ENCODE peak calls at places on chromosomes 13 and 19, in six cellular contexts. V, B, O, C, U and G are unnamed samples.

GRCh38 chr13:112767506-112768471 is 78.0 kb downstream of the ATP11A start:
- DNase-seq in V (no peak), B (no peak), O (no peak), C (peak; percentile 41), U (no peak), G (peak; percentile 72)

GRCh38 chr13:85798999-85799646 is at the start of gene SLITRK6:
- DNase-seq in V (no peak), B (peak; percentile 35), O (no peak), C (no peak), U (peak; percentile 67), G (no peak)

GRCh38 chr13:110712081-110712848 is 1.2 kb upstream of the ING1 start:
- DNase-seq in V (peak; percentile 85), B (peak; percentile 95), O (peak; percentile 91), C (peak; percentile 87), U (peak; percentile 83), G (peak; percentile 73)

GRCh38 chr19:6753178-6754031 is 13.8 kb downstream of the SH2D3A start:
- DNase-seq in V (peak; percentile 68), B (peak; percentile 61), O (peak; percentile 55), C (no peak), U (peak; percentile 68), G (peak; percentile 94)

GRCh38 chr13:48528720-48529119 is 4.2 kb downstream of the RCBTB2 start:
- DNase-seq in V (no peak), B (no peak), O (no peak), C (no peak), U (no peak), G (no peak)

GRCh38 chr19:40576585-40577451 is at the start of gene SHKBP1:
- DNase-seq in V (peak; percentile 88), B (peak; percentile 95), O (peak; percentile 96), C (peak; percentile 91), U (peak; percentile 95), G (peak; percentile 99)

GRCh38 chr19:41967056-41967783 is 8.1 kb upstream of the RABAC1 start:
- DNase-seq in V (no peak), B (no peak), O (no peak), C (no peak), U (no peak), G (no peak)

GRCh38 chr13:113110852-113111315 is 5.3 kb downstream of the F7 start:
- DNase-seq in V (no peak), B (no peak), O (no peak), C (no peak), U (no peak), G (no peak)

GRCh38 chr19:23415561-23416191 is 20.4 kb upstream of the ZNF91 start:
- DNase-seq in V (no peak), B (peak; percentile 90), O (no peak), C (no peak), U (peak; percentile 85), G (no peak)

GRCh38 chr19:15702590-15702930 is 25.3 kb upstream of the OR10H2 start:
- DNase-seq in V (no peak), B (peak; percentile 2), O (no peak), C (no peak), U (peak; percentile 76), G (no peak)

GRCh38 chr19:32318884-32319520 is 26.4 kb upstream of the ZNF507 start:
- DNase-seq in V (no peak), B (peak; percentile 49), O (peak; percentile 45), C (peak; percentile 31), U (peak; percentile 17), G (peak; percentile 22)

GRCh38 chr13:32897296-32897695 is 118.9 kb upstream of the KL start:
- DNase-seq in V (no peak), B (no peak), O (no peak), C (no peak), U (no peak), G (no peak)

GRCh38 chr13:57311009-57311586 is 144.1 kb downstream of the PRR20E start:
- DNase-seq in V (no peak), B (no peak), O (no peak), C (no peak), U (no peak), G (no peak)

GRCh38 chr13:113083022-113083373 is 22.6 kb upstream of the F7 start:
- DNase-seq in V (no peak), B (no peak), O (no peak), C (no peak), U (no peak), G (no peak)

GRCh38 chr19:11014403-11014911 is 53.6 kb downstream of the SMARCA4 start:
- DNase-seq in V (no peak), B (no peak), O (no peak), C (no peak), U (no peak), G (no peak)

GRCh38 chr19:48739400-48739825 is 997 bp downstream of the RASIP1 start:
- DNase-seq in V (no peak), B (no peak), O (no peak), C (no peak), U (no peak), G (no peak)

GRCh38 chr13:75715598-75716523 is 79.7 kb downstream of the LMO7 start:
- DNase-seq in V (no peak), B (no peak), O (no peak), C (no peak), U (no peak), G (no peak)

GRCh38 chr13:48412100-48412556 is 785 bp downstream of the LPAR6 start:
- DNase-seq in V (no peak), B (peak; percentile 38), O (no peak), C (no peak), U (peak; percentile 22), G (no peak)

GRCh38 chr19:2280633-2281264 is 1.2 kb downstream of the PEAK3 start:
- DNase-seq in V (no peak), B (no peak), O (no peak), C (no peak), U (no peak), G (no peak)

GRCh38 chr19:6925801-6926751 is 38.7 kb downstream of the ADGRE1 start:
- DNase-seq in V (no peak), B (no peak), O (no peak), C (no peak), U (peak; percentile 86), G (no peak)

GRCh38 chr13:77697208-77698103 is at the start of gene SLAIN1:
- DNase-seq in V (peak; percentile 71), B (peak; percentile 84), O (peak; percentile 93), C (peak; percentile 97), U (peak; percentile 3), G (peak; percentile 81)

GRCh38 chr13:77740931-77741586 is 43.6 kb downstream of the SLAIN1 start:
- DNase-seq in V (no peak), B (peak; percentile 66), O (peak; percentile 78), C (peak; percentile 91), U (peak; percentile 18), G (no peak)

GRCh38 chr19:18768046-18768771 is 22.9 kb downstream of the COMP start:
- DNase-seq in V (no peak), B (peak; percentile 72), O (no peak), C (no peak), U (no peak), G (no peak)

GRCh38 chr19:46746281-46746965 is at the start of gene STRN4:
- DNase-seq in V (peak; percentile 43), B (peak; percentile 77), O (no peak), C (peak; percentile 44), U (peak; percentile 59), G (peak; percentile 92)

GRCh38 chr19:48964205-48965032 is 690 bp upstream of the FTL start:
- DNase-seq in V (no peak), B (peak; percentile 54), O (no peak), C (peak; percentile 28), U (no peak), G (no peak)

GRCh38 chr13:107586216-107586615 is 629.1 kb downstream of the LIG4 start:
- DNase-seq in V (no peak), B (no peak), O (no peak), C (no peak), U (no peak), G (no peak)

GRCh38 chr19:2239173-2239572 is 2.5 kb downstream of the SF3A2 start:
- DNase-seq in V (no peak), B (no peak), O (no peak), C (no peak), U (no peak), G (no peak)

GRCh38 chr13:111337206-111337605 is 16.8 kb downstream of the TEX29 start:
- DNase-seq in V (no peak), B (no peak), O (no peak), C (no peak), U (peak; percentile 91), G (no peak)

GRCh38 chr13:62960723-62961122 is 1545.1 kb upstream of the PCDH20 start:
- DNase-seq in V (no peak), B (no peak), O (no peak), C (no peak), U (no peak), G (no peak)

GRCh38 chr13:78602561-78603239 is 652 bp downstream of the POU4F1 start:
- DNase-seq in V (no peak), B (peak; percentile 67), O (no peak), C (no peak), U (no peak), G (no peak)

GRCh38 chr19:58559275-58560006 is 1.0 kb upstream of the UBE2M start:
- DNase-seq in V (peak; percentile 75), B (peak; percentile 93), O (peak; percentile 92), C (no peak), U (peak; percentile 94), G (peak; percentile 84)

GRCh38 chr19:38617283-38617763 is 430 bp downstream of the MAP4K1 start:
- DNase-seq in V (no peak), B (no peak), O (no peak), C (no peak), U (no peak), G (no peak)

GRCh38 chr13:72121466-72121865 is 254.5 kb upstream of the DACH1 start:
- DNase-seq in V (no peak), B (no peak), O (no peak), C (no peak), U (no peak), G (no peak)

GRCh38 chr19:2627319-2627829 is 75.1 kb downstream of the GNG7 start:
- DNase-seq in V (no peak), B (no peak), O (peak; percentile 75), C (peak; percentile 70), U (peak; percentile 97), G (no peak)

GRCh38 chr19:53659292-53659691 is 27.5 kb downstream of the DPRX start:
- DNase-seq in V (no peak), B (no peak), O (no peak), C (peak; percentile 47), U (peak; percentile 33), G (no peak)

GRCh38 chr19:15432018-15432494 is 13.3 kb upstream of the AKAP8L start:
- DNase-seq in V (no peak), B (peak; percentile 28), O (no peak), C (no peak), U (no peak), G (peak; percentile 65)

GRCh38 chr13:26787961-26788360 is 27.4 kb upstream of the GPR12 start:
- DNase-seq in V (no peak), B (peak; percentile 12), O (no peak), C (no peak), U (no peak), G (no peak)